ENCODE peak calls at places on chromosomes 16 and 17, in four cellular contexts. One of them, this sample, is unnamed.
A peak's percentile ranks its signal among the peaks of the same experiment; 100 is the strongest.

GRCh38 chr17:76820039-76820438 is 48.2 kb upstream of the MGAT5B start:
- DNase-seq in GM12891: no peak
- DNase-seq in K562: no peak
- DNase-seq in GM12878: peak; percentile 13
- DNase-seq in this sample: peak; percentile 65

GRCh38 chr17:38742431-38743308 is 5.5 kb downstream of the PCGF2 start:
- DNase-seq in GM12878: no peak
- DNase-seq in K562: no peak
- DNase-seq in GM12891: no peak
- DNase-seq in this sample: no peak

GRCh38 chr16:71885261-71885650 is 1.3 kb upstream of the ZNF821 start:
- DNase-seq in GM12891: no peak
- DNase-seq in GM12878: no peak
- DNase-seq in K562: no peak
- DNase-seq in this sample: no peak

GRCh38 chr17:78316867-78317816 is 42.7 kb downstream of the SOCS3 start:
- DNase-seq in GM12891: no peak
- DNase-seq in GM12878: peak; percentile 43
- DNase-seq in K562: peak; percentile 71
- DNase-seq in this sample: no peak

GRCh38 chr17:13415877-13416416 is 185.8 kb downstream of the HS3ST3A1 start:
- DNase-seq in K562: peak; percentile 10
- DNase-seq in GM12878: no peak
- DNase-seq in GM12891: no peak
- DNase-seq in this sample: no peak

GRCh38 chr16:79728048-79728922 is 127.7 kb upstream of the MAF start:
- DNase-seq in GM12878: no peak
- DNase-seq in K562: no peak
- DNase-seq in GM12891: no peak
- DNase-seq in this sample: no peak

GRCh38 chr16:74682556-74682955 is 15.9 kb upstream of the RFWD3 start:
- DNase-seq in GM12891: no peak
- DNase-seq in K562: no peak
- DNase-seq in GM12878: no peak
- DNase-seq in this sample: no peak

GRCh38 chr16:49510141-49510540 is 136.5 kb downstream of the C16orf78 start:
- DNase-seq in GM12878: no peak
- DNase-seq in GM12891: no peak
- DNase-seq in K562: no peak
- DNase-seq in this sample: no peak

DNA sequence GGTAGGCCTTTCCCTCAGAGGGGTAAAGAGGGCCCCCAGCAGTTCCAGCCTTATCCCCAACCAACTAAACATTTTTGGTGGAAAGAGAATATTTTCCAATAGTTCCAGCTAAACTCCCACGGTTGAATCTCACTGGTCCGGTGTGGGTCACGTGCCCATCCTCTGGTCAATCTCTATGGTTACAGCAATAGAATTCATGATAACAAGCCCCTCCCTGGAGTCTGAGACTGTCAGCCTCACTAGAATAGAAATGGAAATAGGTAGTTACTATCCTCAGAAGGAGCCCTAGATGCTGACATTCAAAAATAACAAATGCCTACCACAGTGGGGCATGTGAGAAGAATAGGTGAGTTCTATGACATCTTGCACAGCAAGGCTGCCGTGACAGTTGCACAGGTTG is 37.5 kb upstream of the LITAF start:
- DNase-seq in K562: peak; percentile 35
- DNase-seq in GM12878: no peak
- DNase-seq in GM12891: no peak
- DNase-seq in this sample: no peak
- TF ChIP-seq SPI1 in K562: no peak
- TF ChIP-seq SPI1 in GM12878: no peak
- TF ChIP-seq SPI1 in GM12891: no peak
- TF ChIP-seq SPI1 in this sample: no peak

DNA sequence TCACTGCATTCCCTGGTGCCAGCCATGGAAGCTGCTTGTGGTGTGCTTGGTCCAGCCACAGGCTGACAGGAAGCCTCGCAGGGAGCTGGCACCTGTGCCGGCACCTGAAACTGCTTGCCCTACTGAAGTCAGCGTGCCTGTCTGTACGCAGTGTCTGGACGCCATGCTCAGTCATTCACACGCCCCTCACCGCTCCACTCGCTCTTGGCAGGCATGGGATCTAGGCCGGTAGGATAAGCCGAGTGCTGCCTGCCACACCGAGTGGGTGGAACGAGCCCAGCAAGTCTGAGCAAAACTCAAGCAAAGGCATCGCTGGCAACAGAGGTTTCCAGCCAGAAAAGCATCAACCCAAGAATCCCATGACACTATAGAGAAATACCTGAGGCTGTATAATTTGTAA is 350.6 kb downstream of the CDH11 start:
- DNase-seq in GM12891: no peak
- DNase-seq in GM12878: no peak
- DNase-seq in K562: no peak
- DNase-seq in this sample: no peak
- TF ChIP-seq SPI1 in GM12891: no peak
- TF ChIP-seq SPI1 in GM12878: no peak
- TF ChIP-seq SPI1 in K562: no peak
- TF ChIP-seq SPI1 in this sample: no peak

GRCh38 chr17:82053130-82053529 is 1.4 kb downstream of the GPS1 start:
- DNase-seq in GM12878: no peak
- DNase-seq in GM12891: no peak
- DNase-seq in K562: no peak
- DNase-seq in this sample: no peak
- TF ChIP-seq SPI1 in GM12878: no peak
- TF ChIP-seq SPI1 in GM12891: no peak
- TF ChIP-seq SPI1 in K562: no peak
- TF ChIP-seq SPI1 in this sample: no peak

DNA sequence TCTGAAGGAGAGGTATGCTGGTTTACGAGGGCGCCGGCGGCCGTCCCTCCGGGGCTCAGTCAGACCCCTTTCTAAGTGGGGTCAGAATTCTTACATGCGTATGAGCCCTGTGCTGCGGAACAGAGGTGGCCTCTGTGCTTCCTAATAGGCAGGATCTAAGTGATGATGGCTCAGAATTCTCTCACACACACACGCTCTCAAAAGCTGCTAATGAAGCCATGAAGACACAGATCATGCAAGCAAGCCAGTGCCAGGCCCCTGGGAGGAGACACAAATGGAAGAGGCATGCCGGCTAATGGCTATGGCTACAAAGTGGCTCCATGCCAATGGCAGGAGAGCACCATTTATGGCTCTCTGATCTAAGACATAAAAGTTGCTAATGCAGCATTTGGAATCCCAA is 24.7 kb downstream of the NPLOC4 start:
- DNase-seq in GM12878: no peak
- DNase-seq in K562: no peak
- DNase-seq in GM12891: no peak
- DNase-seq in this sample: no peak
- TF ChIP-seq SPI1 in GM12878: no peak
- TF ChIP-seq SPI1 in K562: no peak
- TF ChIP-seq SPI1 in GM12891: no peak
- TF ChIP-seq SPI1 in this sample: no peak

GRCh38 chr17:75153854-75154194 is 488 bp downstream of the JPT1 start:
- DNase-seq in GM12891: no peak
- DNase-seq in K562: no peak
- DNase-seq in GM12878: no peak
- DNase-seq in this sample: no peak

GRCh38 chr17:75154195-75155106 is at the start of gene JPT1:
- DNase-seq in K562: peak; percentile 97
- DNase-seq in GM12878: peak; percentile 97
- DNase-seq in GM12891: peak; percentile 91
- DNase-seq in this sample: peak; percentile 96

GRCh38 chr17:75151893-75152292 is 2.4 kb downstream of the JPT1 start:
- DNase-seq in GM12878: no peak
- DNase-seq in GM12891: no peak
- DNase-seq in K562: no peak
- DNase-seq in this sample: no peak

GRCh38 chr17:75152971-75153853 is 1.1 kb downstream of the JPT1 start:
- DNase-seq in GM12891: no peak
- DNase-seq in K562: peak; percentile 19
- DNase-seq in GM12878: no peak
- DNase-seq in this sample: peak; percentile 71

GRCh38 chr17:75152523-75152922 is 1.8 kb downstream of the JPT1 start:
- DNase-seq in GM12891: no peak
- DNase-seq in GM12878: no peak
- DNase-seq in K562: no peak
- DNase-seq in this sample: no peak
- TF ChIP-seq SPI1 in GM12891: no peak
- TF ChIP-seq SPI1 in GM12878: no peak
- TF ChIP-seq SPI1 in K562: no peak
- TF ChIP-seq SPI1 in this sample: no peak

GRCh38 chr17:1112875-1113274 is 66.9 kb downstream of the ABR start:
- DNase-seq in GM12878: no peak
- DNase-seq in GM12891: no peak
- DNase-seq in K562: peak; percentile 31
- DNase-seq in this sample: no peak
- TF ChIP-seq SPI1 in GM12878: no peak
- TF ChIP-seq SPI1 in GM12891: no peak
- TF ChIP-seq SPI1 in K562: no peak
- TF ChIP-seq SPI1 in this sample: no peak

DNA sequence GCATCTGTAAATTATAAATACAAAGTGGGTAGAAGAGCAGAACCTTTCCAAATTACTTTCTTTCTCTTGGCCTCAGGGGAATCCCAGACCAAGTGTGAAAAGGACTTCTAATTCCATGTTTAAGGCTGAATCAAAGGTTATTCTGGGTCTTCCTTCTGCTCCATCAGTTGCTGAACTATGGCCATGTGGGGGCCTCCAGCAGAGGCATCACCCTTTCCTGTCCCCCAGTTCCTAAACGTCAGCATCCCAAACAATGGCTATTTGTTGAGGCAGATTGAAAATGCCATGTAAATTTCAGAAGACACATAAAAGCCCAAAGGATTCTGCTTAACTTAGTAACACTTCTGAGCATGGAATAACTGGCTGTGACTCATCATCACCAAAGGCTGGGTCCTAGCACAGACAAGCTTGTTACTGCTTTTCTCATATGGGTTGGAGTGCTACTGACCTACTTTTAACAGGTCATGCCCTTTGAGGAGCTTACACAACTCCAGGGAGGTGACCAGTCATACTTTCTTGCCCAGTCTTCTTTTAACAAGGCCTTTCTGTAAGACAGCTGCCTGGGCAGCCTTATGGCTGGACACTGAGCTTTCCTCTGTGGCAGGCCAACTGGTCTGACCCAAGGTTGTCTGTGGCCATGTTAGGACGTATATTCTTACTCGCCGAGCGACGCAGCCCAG is 154.8 kb downstream of the VPS53 start:
- DNase-seq in GM12878: no peak
- DNase-seq in GM12891: no peak
- DNase-seq in K562: no peak
- DNase-seq in this sample: no peak
- TF ChIP-seq SPI1 in GM12878: no peak
- TF ChIP-seq SPI1 in GM12891: no peak
- TF ChIP-seq SPI1 in K562: no peak
- TF ChIP-seq SPI1 in this sample: no peak

This sample was measured in HL-60.